ENCODE peak calls at places on chromosomes 2 and 18, in ten cellular contexts. V, H, P, Y, L, F, N, Q, B and M are unnamed samples.

GRCh38 chr2:120625865-120626560 is 109.7 kb upstream of the GLI2 start:
- DNase-seq in V (no peak), H (peak; percentile 88), P (no peak), Y (no peak), L (no peak), F (no peak), N (no peak), Q (no peak), B (peak; percentile 91), M (no peak)

GRCh38 chr2:237210763-237211162 is 125.1 kb downstream of the COPS8 start:
- DNase-seq in V (no peak), H (no peak), P (no peak), Y (no peak), L (no peak), F (no peak), N (no peak), Q (no peak), B (no peak), M (no peak)

GRCh38 chr2:19349911-19350677 is 8.3 kb downstream of the OSR1 start:
- DNase-seq in V (no peak), H (peak; percentile 54), P (peak; percentile 44), Y (no peak), L (peak; percentile 56), F (peak; percentile 74), N (no peak), Q (no peak), B (no peak), M (peak; percentile 42)

GRCh38 chr2:46229134-46230063 is 67.8 kb upstream of the EPAS1 start:
- DNase-seq in V (peak; percentile 35), H (no peak), P (peak; percentile 94), Y (no peak), L (no peak), F (peak; percentile 94), N (no peak), Q (no peak), B (no peak), M (peak; percentile 79)

GRCh38 chr2:85542777-85543176 is 3.8 kb downstream of the MAT2A start:
- DNase-seq in V (no peak), H (no peak), P (no peak), Y (no peak), L (no peak), F (no peak), N (no peak), Q (no peak), B (no peak), M (no peak)

GRCh38 chr2:86697539-86697938 is 22.6 kb upstream of the RMND5A start:
- DNase-seq in V (no peak), H (no peak), P (no peak), Y (no peak), L (no peak), F (no peak), N (no peak), Q (no peak), B (no peak), M (no peak)

GRCh38 chr2:36659872-36660312 is 36.6 kb upstream of the VIT start:
- DNase-seq in V (no peak), H (no peak), P (no peak), Y (no peak), L (no peak), F (no peak), N (no peak), Q (no peak), B (no peak), M (no peak)

GRCh38 chr18:62239475-62239874 is 52.4 kb downstream of the RELCH start:
- DNase-seq in V (no peak), H (no peak), P (no peak), Y (no peak), L (no peak), F (no peak), N (no peak), Q (no peak), B (no peak), M (no peak)

GRCh38 chr2:1675633-1676032 is 68.7 kb downstream of the PXDN start:
- DNase-seq in V (peak; percentile 92), H (no peak), P (peak; percentile 97), Y (peak; percentile 83), L (peak; percentile 47), F (peak; percentile 46), N (no peak), Q (no peak), B (peak; percentile 74), M (no peak)

GRCh38 chr2:100230754-100231153 is 88.4 kb upstream of the AFF3 start:
- DNase-seq in V (no peak), H (no peak), P (no peak), Y (no peak), L (no peak), F (peak; percentile 45), N (no peak), Q (peak; percentile 54), B (peak; percentile 70), M (peak; percentile 9)

GRCh38 chr2:61639721-61640120 is 101.6 kb upstream of the XPO1 start:
- DNase-seq in V (no peak), H (no peak), P (no peak), Y (no peak), L (no peak), F (no peak), N (no peak), Q (no peak), B (no peak), M (no peak)

GRCh38 chr18:2570772-2571199 is 519 bp downstream of the METTL4 start:
- DNase-seq in V (peak; percentile 29), H (peak; percentile 63), P (peak; percentile 48), Y (peak; percentile 57), L (peak; percentile 45), F (peak; percentile 79), N (peak; percentile 36), Q (no peak), B (peak; percentile 51), M (peak; percentile 15)

GRCh38 chr18:4524096-4524495 is 69.0 kb upstream of the DLGAP1 start:
- DNase-seq in V (no peak), H (no peak), P (no peak), Y (no peak), L (no peak), F (no peak), N (no peak), Q (no peak), B (no peak), M (no peak)